ENCODE peak calls at places on chromosome 9, in ten cellular contexts. C is NCI-H1092; T is Panc1; R is NCI-H524 treated with DMSO at 0.1 percent for 48 hours; O is activated CD4-positive, alpha-beta memory T cell treated with anti-CD3 and anti-CD28 coated beads, Interleukin-2, amount 10 ng/mL, durations not matched to agents 7 days and 5 days; A is heart right ventricle; V is naive thymus-derived CD8-positive, alpha-beta T cell; U is HuH-7; J is CD8-positive, alpha-beta memory T cell; F is aorta. D is an unnamed sample.

GRCh38 chr9:130421154-130421801 is 23.5 kb upstream of the ASS1 start:
- DNase-seq in J (no peak), T (no peak), A (no peak), V (no peak), U (no peak), C (no peak), F (no peak), O (no peak), R (no peak), D (no peak)

GRCh38 chr9:4939118-4939561 is 45.9 kb upstream of the JAK2 start:
- DNase-seq in O (no peak), R (no peak), T (no peak), C (no peak), A (no peak), F (no peak), V (peak), U (no peak), J (no peak), D (no peak)

GRCh38 chr9:123438821-123439220 is 82.8 kb downstream of the CRB2 start:
- DNase-seq in F (no peak), O (no peak), J (no peak), C (no peak), A (no peak), R (no peak), U (no peak), T (no peak), V (no peak), D (no peak)

GRCh38 chr9:37753489-37754190 is at the start of gene TRMT10B:
- DNase-seq in U (peak), V (peak), J (peak), C (peak), R (no peak), A (peak), O (peak), F (peak), T (no peak), D (peak)

GRCh38 chr9:22111871-22112247 is 102.8 kb upstream of the CDKN2B start:
- DNase-seq in R (no peak), C (no peak), T (no peak), A (no peak), V (no peak), F (no peak), O (no peak), U (no peak), J (no peak), D (peak)

GRCh38 chr9:6354072-6354686 is 26.0 kb downstream of the TPD52L3 start:
- DNase-seq in T (peak), A (peak), C (peak), R (peak), J (peak), V (peak), U (peak), F (no peak), O (peak), D (peak)

GRCh38 chr9:87063883-87064282 is 116.6 kb upstream of the GAS1 start:
- DNase-seq in A (no peak), T (no peak), O (no peak), U (no peak), R (no peak), C (no peak), V (no peak), F (peak), J (no peak), D (peak)

GRCh38 chr9:130931508-130932150 is 7.4 kb downstream of the FIBCD1 start:
- DNase-seq in F (no peak), T (no peak), U (no peak), V (no peak), A (no peak), C (no peak), R (no peak), O (no peak), J (no peak), D (no peak)

GRCh38 chr9:126604059-126604685 is 9.6 kb upstream of the LMX1B start:
- DNase-seq in A (no peak), V (no peak), O (no peak), T (no peak), C (no peak), J (no peak), F (no peak), R (no peak), U (no peak), D (no peak)

GRCh38 chr9:70392850-70393249 is 21.6 kb downstream of the KLF9 start:
- DNase-seq in F (no peak), R (no peak), C (no peak), U (no peak), O (no peak), J (no peak), T (no peak), A (no peak), V (no peak), D (no peak)

GRCh38 chr9:91099471-91099870 is 262.2 kb downstream of the AUH start:
- DNase-seq in F (no peak), V (no peak), R (no peak), T (no peak), J (no peak), U (no peak), A (no peak), C (no peak), O (no peak), D (no peak)

GRCh38 chr9:120344230-120344629 is 235.7 kb downstream of the CDK5RAP2 start:
- DNase-seq in V (no peak), A (no peak), R (no peak), T (no peak), F (no peak), U (no peak), O (no peak), C (no peak), J (no peak), D (peak)

GRCh38 chr9:135747311-135747710 is 45.3 kb downstream of the KCNT1 start:
- DNase-seq in A (no peak), R (no peak), F (no peak), V (no peak), O (no peak), T (no peak), J (no peak), C (no peak), U (no peak), D (no peak)

GRCh38 chr9:77907581-77907980 is 124.0 kb downstream of the GNAQ start:
- DNase-seq in A (no peak), C (no peak), F (no peak), T (no peak), J (no peak), V (no peak), R (no peak), O (no peak), U (no peak), D (peak)

GRCh38 chr9:87564111-87564510 is 66.4 kb downstream of the DAPK1 start:
- DNase-seq in F (no peak), T (no peak), A (no peak), C (no peak), V (no peak), R (no peak), O (no peak), U (no peak), J (no peak), D (peak)

GRCh38 chr9:125755340-125755739 is 8.2 kb downstream of the PBX3 start:
- DNase-seq in J (no peak), C (no peak), R (peak), U (no peak), A (no peak), F (no peak), V (no peak), O (no peak), T (no peak), D (no peak)

GRCh38 chr9:73714294-73714693 is 562.6 kb downstream of the ANXA1 start:
- DNase-seq in V (no peak), O (no peak), T (no peak), F (no peak), U (no peak), A (no peak), C (no peak), R (no peak), J (no peak), D (no peak)

GRCh38 chr9:15142903-15143534 is 164.0 kb downstream of the TTC39B start:
- DNase-seq in J (no peak), C (peak), U (peak), O (peak), R (no peak), V (peak), T (no peak), A (no peak), F (no peak), D (peak)

GRCh38 chr9:97293207-97293721 is 14.2 kb upstream of the CCDC180 start:
- DNase-seq in R (no peak), U (peak), O (no peak), C (peak), F (no peak), A (peak), V (no peak), J (no peak), T (no peak), D (peak)

GRCh38 chr9:69809304-69809863 is 11.2 kb upstream of the CFAP95 start:
- DNase-seq in J (no peak), T (no peak), C (no peak), U (peak), V (peak), A (no peak), F (no peak), O (peak), R (no peak), D (peak)

GRCh38 chr9:79578891-79579290 is 7.1 kb downstream of the TLE4 start:
- DNase-seq in V (no peak), A (no peak), O (no peak), R (no peak), C (no peak), T (no peak), J (no peak), U (no peak), F (no peak), D (peak)

GRCh38 chr9:107922246-107922645 is 432.7 kb upstream of the KLF4 start:
- DNase-seq in U (no peak), C (no peak), T (no peak), F (no peak), A (no peak), O (no peak), J (no peak), R (no peak), V (no peak), D (no peak)

GRCh38 chr9:116208417-116209232 is 55.0 kb downstream of the PAPPA start:
- DNase-seq in C (no peak), U (no peak), V (no peak), J (no peak), A (no peak), F (no peak), T (no peak), O (no peak), R (peak), D (peak)

GRCh38 chr9:89940625-89941024 is 335.8 kb downstream of the GADD45G start:
- DNase-seq in U (no peak), V (no peak), F (no peak), O (no peak), J (no peak), R (no peak), A (no peak), C (no peak), T (no peak), D (peak)